ENCODE peak calls at places on chromosomes 6 and 20, in ten cellular contexts. F is HCT116, X is neural progenitor cell, T is endothelial cell of umbilical vein, E is GM23248, P is IMR-90, C is fibroblast of lung, Y is astrocyte, I is K562, V is GM12878. L is an unnamed sample. For H4K20me1, the result is how much of the 10 kb centered on the place peaks cover.

GRCh38 chr20:25376236-25376635 is 14.4 kb downstream of the ABHD12 start:
- DNase-seq in F (no peak), X (no peak), T (no peak), E (no peak), P (no peak), C (no peak), Y (no peak), I (no peak), V (no peak), L (no peak)

GRCh38 chr6:13375360-13375878 is 47.1 kb upstream of the TBC1D7 start:
- DNase-seq in F (no peak), X (no peak), T (no peak), E (no peak), P (no peak), C (no peak), Y (no peak), I (no peak), V (peak), L (no peak)

GRCh38 chr6:54722328-54722727 is 124.2 kb upstream of the FAM83B start:
- DNase-seq in F (no peak), X (no peak), T (no peak), E (peak), P (peak), C (no peak), Y (peak), I (no peak), V (no peak), L (no peak)

GRCh38 chr6:36062247-36062646 is 34.6 kb downstream of the MAPK14 start:
- DNase-seq in F (no peak), X (no peak), T (no peak), E (no peak), P (no peak), C (no peak), Y (no peak), I (no peak), V (no peak), L (no peak)

GRCh38 chr6:17721671-17722070 is 14.9 kb upstream of the NUP153 start:
- DNase-seq in F (no peak), X (no peak), T (no peak), E (no peak), P (no peak), C (no peak), Y (no peak), I (no peak), V (no peak), L (peak)

GRCh38 chr6:153625089-153625488 is 414.0 kb upstream of the OPRM1 start:
- DNase-seq in F (no peak), X (peak), T (no peak), E (no peak), P (no peak), C (peak), Y (peak), I (no peak), V (no peak), L (no peak)

GRCh38 chr6:144219056-144219685 is 66.0 kb upstream of the UTRN start:
- DNase-seq in F (peak), X (peak), T (peak), E (peak), P (peak), C (peak), Y (peak), I (peak), V (peak), L (peak)

GRCh38 chr6:40550096-40550731 is 37.0 kb downstream of the LRFN2 start:
- DNase-seq in F (peak), X (peak), T (peak), E (peak), P (peak), C (peak), Y (peak), I (peak), V (no peak), L (no peak)

GRCh38 chr6:13827038-13827437 is 12.7 kb upstream of the MCUR1 start:
- DNase-seq in F (no peak), X (no peak), T (no peak), E (no peak), P (no peak), C (no peak), Y (no peak), I (no peak), V (no peak), L (no peak)

GRCh38 chr20:34301587-34302311 is 1.4 kb downstream of the AHCY start:
- DNase-seq in F (no peak), X (no peak), T (no peak), E (no peak), P (no peak), C (no peak), Y (no peak), I (peak), V (no peak), L (no peak)

DNA sequence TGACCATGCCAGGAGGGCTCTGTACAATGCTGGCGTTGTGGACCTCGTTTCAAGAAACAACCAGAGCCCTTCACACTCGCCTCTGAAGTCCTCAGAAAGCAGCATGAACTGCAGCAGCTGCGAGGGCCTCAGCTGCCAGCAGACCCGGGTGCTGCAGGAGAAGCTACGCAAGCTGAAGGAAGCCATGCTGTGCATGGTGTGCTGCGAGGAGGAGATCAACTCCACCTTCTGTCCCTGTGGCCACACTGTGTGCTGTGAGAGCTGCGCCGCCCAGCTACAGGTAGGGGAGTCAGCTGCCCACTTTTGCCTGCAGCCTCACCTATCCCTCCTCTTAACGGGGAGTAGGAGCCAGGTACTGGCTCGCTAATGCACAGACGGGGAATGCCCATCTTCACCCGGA is 16.2 kb downstream of the MYLIP start:
- DNase-seq in F (no peak), X (no peak), T (no peak), E (no peak), P (no peak), C (no peak), Y (no peak), I (no peak), V (no peak), L (no peak)
- H4K20me1 ChIP-seq in F (under half), X (under half), T (under half), E (under half), P (under half), C (under half), Y (under half), I (under half), V (under half), L (under half)

GRCh38 chr6:118886641-118887040 is 7.3 kb upstream of the ASF1A start:
- DNase-seq in F (no peak), X (no peak), T (no peak), E (no peak), P (no peak), C (no peak), Y (no peak), I (no peak), V (no peak), L (no peak)

GRCh38 chr6:118877806-118878205 is 16.1 kb upstream of the ASF1A start:
- DNase-seq in F (no peak), X (no peak), T (no peak), E (no peak), P (no peak), C (no peak), Y (no peak), I (no peak), V (no peak), L (no peak)

GRCh38 chr6:118876814-118877213 is 17.1 kb upstream of the ASF1A start:
- DNase-seq in F (no peak), X (no peak), T (no peak), E (peak), P (peak), C (peak), Y (peak), I (no peak), V (no peak), L (peak)

GRCh38 chr6:118882314-118882905 is 11.5 kb upstream of the ASF1A start:
- DNase-seq in F (no peak), X (no peak), T (no peak), E (no peak), P (no peak), C (no peak), Y (no peak), I (no peak), V (no peak), L (no peak)

GRCh38 chr6:118881440-118882313 is 12.3 kb upstream of the ASF1A start:
- DNase-seq in F (no peak), X (no peak), T (no peak), E (no peak), P (no peak), C (no peak), Y (no peak), I (no peak), V (no peak), L (no peak)
- H2AFZ ChIP-seq in F (no peak), X (no peak), T (no peak), E (no peak), P (no peak), C (no peak), Y (no peak), I (peak), V (no peak), L (no peak)

GRCh38 chr20:4161447-4162251 is 146.3 kb upstream of the RNF24 start:
- DNase-seq in F (no peak), X (no peak), T (no peak), E (no peak), P (no peak), C (no peak), Y (no peak), I (no peak), V (peak), L (peak)
- H4K20me1 ChIP-seq in F (under half), X (under half), T (under half), E (under half), P (half or more), C (under half), Y (half or more), I (under half), V (under half), L (half or more)

DNA sequence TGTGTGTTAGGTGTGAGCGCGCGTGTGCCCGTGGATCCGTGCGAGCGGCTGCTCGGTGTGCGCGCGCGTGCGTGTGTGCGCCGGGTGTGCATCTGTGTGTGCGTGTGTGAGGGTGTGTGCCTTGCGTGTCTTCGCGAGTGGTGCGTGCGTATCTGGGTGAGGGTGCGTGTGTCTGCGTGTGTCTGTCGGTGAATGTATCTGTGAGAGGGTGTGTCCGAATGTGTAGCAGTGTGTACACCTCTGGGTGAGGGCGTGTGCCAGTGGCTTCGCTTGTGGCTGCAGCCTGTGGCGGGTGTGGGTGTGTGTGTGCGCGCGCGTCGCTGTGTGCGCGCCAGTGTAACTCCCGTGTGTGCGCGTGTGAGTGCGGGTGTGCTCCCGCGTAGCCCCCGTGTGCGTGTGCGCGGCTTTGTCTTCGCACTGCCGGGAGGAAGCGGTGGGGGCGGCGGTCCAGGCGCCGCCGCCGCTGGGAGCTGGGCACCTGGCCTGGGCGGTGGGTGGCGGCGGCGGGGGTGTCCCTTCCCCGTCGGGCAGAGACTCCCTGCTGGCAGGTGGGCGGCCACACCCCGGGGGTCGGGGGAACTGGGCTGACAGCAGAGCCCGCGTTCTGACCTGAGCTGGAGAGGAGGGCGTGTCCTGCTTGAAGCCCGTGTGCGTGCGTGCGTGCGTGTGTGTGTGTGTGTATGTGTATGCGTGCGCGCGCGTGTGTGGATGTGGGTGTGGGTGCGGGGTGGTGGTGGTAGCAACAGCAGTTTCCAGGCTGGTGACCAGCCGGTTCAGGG is 61.3 kb upstream of the EPB41L1 start:
- DNase-seq in F (no peak), X (peak), T (peak), E (peak), P (no peak), C (peak), Y (no peak), I (no peak), V (no peak), L (no peak)
- H2AFZ ChIP-seq in F (peak), X (peak), T (peak), E (peak), P (peak), C (peak), Y (peak), I (peak), V (peak), L (peak)

DNA sequence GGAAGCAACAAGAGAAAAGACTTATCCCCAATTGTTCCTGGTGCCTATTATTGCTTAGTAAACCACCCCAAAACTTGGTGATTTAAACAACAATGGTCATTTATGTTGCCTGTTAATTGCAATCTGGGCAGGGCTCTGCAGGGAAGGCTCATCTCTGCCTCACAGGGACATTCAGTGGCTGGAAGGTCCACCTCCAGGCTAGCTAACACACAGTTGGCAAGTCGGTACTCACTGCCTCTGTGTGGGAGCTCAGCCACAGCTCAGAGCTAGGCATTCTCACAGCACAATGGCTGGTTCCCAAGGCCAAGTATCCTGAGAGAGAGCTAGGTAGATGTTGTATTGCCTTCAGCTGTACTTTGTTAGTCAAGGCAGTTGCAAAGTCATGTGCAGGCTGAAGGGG is 18.5 kb upstream of the GMDS start:
- DNase-seq in F (no peak), X (no peak), T (no peak), E (no peak), P (no peak), C (no peak), Y (no peak), I (no peak), V (no peak), L (no peak)
- H4K20me1 ChIP-seq in F (under half), X (under half), T (under half), E (under half), P (under half), C (under half), Y (under half), I (under half), V (under half), L (under half)

GRCh38 chr6:155154158-155154830 is 109.5 kb upstream of the CLDN20 start:
- DNase-seq in F (no peak), X (no peak), T (peak), E (peak), P (peak), C (peak), Y (peak), I (peak), V (no peak), L (peak)
- H2AFZ ChIP-seq in F (peak), X (no peak), T (no peak), E (no peak), P (peak), C (peak), Y (no peak), I (peak), V (peak), L (no peak)

DNA sequence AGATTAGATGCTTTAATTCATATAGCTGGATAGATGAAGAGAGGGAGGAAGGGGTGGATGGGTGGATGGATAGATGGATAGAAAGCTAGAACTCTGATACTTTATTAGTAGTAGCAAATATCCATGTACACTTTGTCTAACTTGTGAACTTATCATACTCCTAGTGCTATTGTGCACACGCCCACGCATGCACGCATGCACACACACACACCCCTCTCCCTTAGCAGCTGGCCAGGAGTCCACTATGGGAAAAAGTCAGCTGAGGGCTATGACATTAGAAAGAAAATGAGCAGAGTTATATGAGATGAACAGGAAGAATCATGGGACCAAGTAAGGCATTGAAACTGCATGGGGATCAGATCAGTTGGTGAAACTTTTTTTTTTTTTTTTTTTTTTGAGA is 28.6 kb downstream of the TAB2 start:
- DNase-seq in F (no peak), X (no peak), T (no peak), E (no peak), P (no peak), C (no peak), Y (no peak), I (no peak), V (no peak), L (no peak)
- H4K20me1 ChIP-seq in F (under half), X (half or more), T (under half), E (under half), P (half or more), C (under half), Y (half or more), I (under half), V (under half), L (half or more)

DNA sequence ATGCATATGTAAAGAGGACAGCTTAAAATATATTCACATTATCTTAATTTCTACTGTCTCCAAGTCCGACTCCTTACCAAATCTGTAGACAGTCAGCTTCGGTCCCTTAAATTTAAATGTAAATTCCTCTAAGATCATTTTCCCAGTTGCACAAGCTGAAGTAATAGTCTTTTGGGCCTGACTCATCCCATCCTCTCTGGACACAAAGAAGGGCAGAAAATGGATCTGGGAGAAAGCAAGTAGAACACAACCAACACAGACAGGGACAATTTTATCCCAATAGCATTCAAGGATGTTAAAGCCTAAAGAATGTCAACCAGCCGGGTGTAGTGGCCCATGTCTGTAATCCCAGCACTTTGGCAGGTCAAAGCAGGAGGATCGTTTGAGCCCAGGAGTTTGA is 228.3 kb downstream of the ARHGAP18 start:
- DNase-seq in F (no peak), X (peak), T (no peak), E (peak), P (peak), C (peak), Y (no peak), I (no peak), V (no peak), L (no peak)
- H2AFZ ChIP-seq in F (no peak), X (no peak), T (no peak), E (no peak), P (no peak), C (no peak), Y (no peak), I (no peak), V (no peak), L (no peak)

GRCh38 chr6:3731700-3732099 is 19.8 kb downstream of the PXDC1 start:
- DNase-seq in F (no peak), X (no peak), T (no peak), E (no peak), P (no peak), C (no peak), Y (no peak), I (no peak), V (no peak), L (peak)
- H4K20me1 ChIP-seq in F (under half), X (under half), T (under half), E (under half), P (half or more), C (under half), Y (half or more), I (under half), V (under half), L (half or more)

GRCh38 chr20:47032969-47033578 is 138.4 kb downstream of the EYA2 start:
- DNase-seq in F (no peak), X (no peak), T (no peak), E (no peak), P (no peak), C (no peak), Y (no peak), I (no peak), V (no peak), L (no peak)
- H2AFZ ChIP-seq in F (no peak), X (no peak), T (no peak), E (no peak), P (no peak), C (no peak), Y (no peak), I (no peak), V (no peak), L (no peak)